ENCODE peak calls at places on chromosome 11, in five cellular contexts. I is tibial nerve; P is stimulated activated CD4-positive, alpha-beta T cell treated with anti-CD3 and anti-CD28 coated beads, TNF-alpha, amount 100 ng/mL, for 1 hour; L is foreskin fibroblast; F is stimulated activated naive CD4-positive, alpha-beta T cell. U is an unnamed sample.

GRCh38 chr11:107608809-107609208 is 17.9 kb downstream of the ELMOD1 start:
- DNase-seq in P (no peak), F (no peak), L (no peak), I (no peak), U (no peak)

GRCh38 chr11:116502641-116503061 is 270.1 kb downstream of the BUD13 start:
- DNase-seq in F (no peak), L (no peak), P (no peak), I (no peak), U (no peak)

GRCh38 chr11:128226106-128226716 is 361.1 kb downstream of the ETS1 start:
- DNase-seq in F (no peak), L (no peak), I (no peak), P (no peak), U (no peak)

GRCh38 chr11:65492637-65493366 is 6.0 kb upstream of the MALAT1 start:
- DNase-seq in I (peak), F (no peak), L (peak), P (no peak), U (peak)

GRCh38 chr11:57476223-57476882 is 16.0 kb downstream of the RTN4RL2 start:
- DNase-seq in L (peak), P (peak), F (peak), I (no peak), U (no peak)

GRCh38 chr11:66183581-66184048 is 84.8 kb upstream of the RAB1B start:
- DNase-seq in F (no peak), I (no peak), P (no peak), L (no peak), U (peak)

GRCh38 chr11:116185551-116185950 is 587.2 kb downstream of the BUD13 start:
- DNase-seq in I (no peak), P (no peak), L (no peak), F (no peak), U (no peak)

GRCh38 chr11:99932684-99933083 is 754.4 kb upstream of the ARHGAP42 start:
- DNase-seq in F (no peak), P (no peak), L (no peak), I (no peak), U (no peak)

GRCh38 chr11:61693897-61694840 is 14.0 kb downstream of the DAGLA start:
- DNase-seq in I (no peak), L (no peak), P (no peak), F (no peak), U (no peak)

GRCh38 chr11:3745161-3745560 is 52.2 kb downstream of the NUP98 start:
- DNase-seq in P (no peak), L (no peak), I (no peak), F (no peak), U (no peak)

GRCh38 chr11:108117746-108118371 is 3.5 kb upstream of the ACAT1 start:
- DNase-seq in F (no peak), L (peak), I (no peak), P (no peak), U (peak)

U was measured in HFFc6.